ENCODE peak calls at places on chromosomes 6 and 20, in five cellular contexts. Q is foreskin fibroblast; R is ovary; O is CD4-positive, CD25-positive, alpha-beta regulatory T cell; G is dorsolateral prefrontal cortex. U is an unnamed sample.

GRCh38 chr6:121216928-121217327 is 117.4 kb downstream of the TBC1D32 start:
- DNase-seq in Q (peak), R (no peak), O (no peak), G (no peak), U (no peak)

GRCh38 chr6:2693191-2693590 is 57.5 kb downstream of the MYLK4 start:
- DNase-seq in Q (no peak), R (no peak), O (no peak), G (no peak), U (no peak)

GRCh38 chr6:145092554-145092953 is 642.8 kb downstream of the EPM2A start:
- DNase-seq in Q (no peak), R (no peak), O (no peak), G (no peak), U (no peak)

GRCh38 chr6:28142446-28142845 is 763 bp downstream of the ZKSCAN8 start:
- DNase-seq in Q (no peak), R (no peak), O (no peak), G (no peak), U (no peak)

GRCh38 chr20:58510921-58511320 is 4.3 kb downstream of the APCDD1L start:
- DNase-seq in Q (no peak), R (no peak), O (no peak), G (no peak), U (no peak)

GRCh38 chr6:148021715-148022114 is 320.9 kb upstream of the SASH1 start:
- DNase-seq in Q (no peak), R (no peak), O (no peak), G (no peak), U (no peak)

GRCh38 chr20:21511850-21512633 is 1.8 kb downstream of the NKX2-2 start:
- DNase-seq in Q (no peak), R (no peak), O (no peak), G (no peak), U (no peak)

GRCh38 chr6:33710296-33711121 is 991 bp downstream of the UQCC2 start:
- DNase-seq in Q (no peak), R (no peak), O (peak), G (no peak), U (no peak)

GRCh38 chr20:49851234-49851755 is 38.7 kb downstream of the SLC9A8 start:
- DNase-seq in Q (no peak), R (no peak), O (no peak), G (peak), U (no peak)

GRCh38 chr20:5170341-5170740 is 43.5 kb downstream of the CDS2 start:
- DNase-seq in Q (no peak), R (no peak), O (no peak), G (no peak), U (no peak)

GRCh38 chr6:43119456-43119855 is 43.3 kb downstream of the PTK7 start:
- DNase-seq in Q (no peak), R (no peak), O (no peak), G (no peak), U (no peak)

GRCh38 chr20:55471052-55472006 is 534.0 kb downstream of the CBLN4 start:
- DNase-seq in Q (no peak), R (no peak), O (no peak), G (no peak), U (no peak)

GRCh38 chr6:43204271-43205105 is 22.5 kb downstream of the CUL9 start:
- DNase-seq in Q (no peak), R (no peak), O (no peak), G (no peak), U (no peak)

GRCh38 chr20:20037960-20038359 is 14.3 kb downstream of the CRNKL1 start:
- DNase-seq in Q (no peak), R (no peak), O (no peak), G (no peak), U (no peak)

GRCh38 chr6:24052632-24053031 is 73.4 kb upstream of the NRSN1 start:
- DNase-seq in Q (no peak), R (no peak), O (no peak), G (no peak), U (no peak)

GRCh38 chr6:52610745-52611355 is 34.0 kb upstream of the TRAM2 start:
- DNase-seq in Q (peak), R (no peak), O (no peak), G (no peak), U (no peak)

GRCh38 chr20:54600634-54601033 is 125.2 kb downstream of the DOK5 start:
- DNase-seq in Q (no peak), R (no peak), O (no peak), G (no peak), U (no peak)

GRCh38 chr6:157223021-157223430 is 100.3 kb downstream of the TMEM242 start:
- DNase-seq in Q (no peak), R (peak), O (no peak), G (no peak), U (no peak)

GRCh38 chr6:79808846-79809245 is 138.5 kb downstream of the ELOVL4 start:
- DNase-seq in Q (no peak), R (no peak), O (no peak), G (no peak), U (no peak)

GRCh38 chr6:162261598-162261997 is 466.0 kb downstream of the PRKN start:
- DNase-seq in Q (no peak), R (no peak), O (no peak), G (no peak), U (no peak)

GRCh38 chr6:1611572-1612385 is 2.1 kb downstream of the FOXC1 start:
- DNase-seq in Q (no peak), R (no peak), O (peak), G (no peak), U (no peak)
- H3K4me3 ChIP-seq in Q (peak), R (peak), O (peak), G (peak), U (peak)

GRCh38 chr6:45438156-45438555 is 60.4 kb upstream of the SUPT3H start:
- DNase-seq in Q (no peak), R (no peak), O (no peak), G (no peak), U (no peak)
- H3K4me3 ChIP-seq in Q (no peak), R (no peak), O (peak), G (no peak), U (no peak)

GRCh38 chr6:152874267-152874666 is 108.6 kb downstream of the FBXO5 start:
- DNase-seq in Q (no peak), R (no peak), O (no peak), G (no peak), U (no peak)
- H3K4me3 ChIP-seq in Q (no peak), R (no peak), O (no peak), G (no peak), U (no peak)

GRCh38 chr6:21134401-21134800 is 459.1 kb upstream of the SOX4 start:
- DNase-seq in Q (no peak), R (no peak), O (no peak), G (no peak), U (no peak)
- H3K4me3 ChIP-seq in Q (no peak), R (no peak), O (no peak), G (no peak), U (no peak)

GRCh38 chr6:99522531-99522930 is 7.3 kb upstream of the USP45 start:
- DNase-seq in Q (peak), R (peak), O (no peak), G (no peak), U (no peak)
- H3K4me3 ChIP-seq in Q (no peak), R (no peak), O (no peak), G (no peak), U (no peak)

GRCh38 chr6:88168362-88168761 is 2.2 kb upstream of the CNR1 start:
- DNase-seq in Q (no peak), R (no peak), O (no peak), G (no peak), U (no peak)

GRCh38 chr6:88166493-88166900 is 350 bp upstream of the CNR1 start:
- DNase-seq in Q (no peak), R (no peak), O (peak), G (no peak), U (no peak)

GRCh38 chr6:88165877-88166492 is at the start of gene CNR1:
- DNase-seq in Q (peak), R (no peak), O (peak), G (no peak), U (no peak)

GRCh38 chr6:88166901-88167624 is 916 bp upstream of the CNR1 start:
- DNase-seq in Q (no peak), R (no peak), O (no peak), G (no peak), U (no peak)

GRCh38 chr6:88167625-88167937 is 1.4 kb upstream of the CNR1 start:
- DNase-seq in Q (no peak), R (no peak), O (no peak), G (no peak), U (no peak)
- H3K4me3 ChIP-seq in Q (no peak), R (peak), O (no peak), G (peak), U (no peak)

GRCh38 chr20:45467861-45468260 is 1.7 kb upstream of the WFDC2 start:
- DNase-seq in Q (no peak), R (no peak), O (no peak), G (peak), U (no peak)

GRCh38 chr20:45467172-45467571 is 2.4 kb upstream of the WFDC2 start:
- DNase-seq in Q (no peak), R (no peak), O (no peak), G (no peak), U (no peak)

GRCh38 chr20:45470262-45470931 is 844 bp downstream of the WFDC2 start:
- DNase-seq in Q (no peak), R (no peak), O (no peak), G (no peak), U (no peak)

GRCh38 chr20:45470939-45471338 is 1.4 kb downstream of the WFDC2 start:
- DNase-seq in Q (no peak), R (no peak), O (no peak), G (no peak), U (no peak)

DNA sequence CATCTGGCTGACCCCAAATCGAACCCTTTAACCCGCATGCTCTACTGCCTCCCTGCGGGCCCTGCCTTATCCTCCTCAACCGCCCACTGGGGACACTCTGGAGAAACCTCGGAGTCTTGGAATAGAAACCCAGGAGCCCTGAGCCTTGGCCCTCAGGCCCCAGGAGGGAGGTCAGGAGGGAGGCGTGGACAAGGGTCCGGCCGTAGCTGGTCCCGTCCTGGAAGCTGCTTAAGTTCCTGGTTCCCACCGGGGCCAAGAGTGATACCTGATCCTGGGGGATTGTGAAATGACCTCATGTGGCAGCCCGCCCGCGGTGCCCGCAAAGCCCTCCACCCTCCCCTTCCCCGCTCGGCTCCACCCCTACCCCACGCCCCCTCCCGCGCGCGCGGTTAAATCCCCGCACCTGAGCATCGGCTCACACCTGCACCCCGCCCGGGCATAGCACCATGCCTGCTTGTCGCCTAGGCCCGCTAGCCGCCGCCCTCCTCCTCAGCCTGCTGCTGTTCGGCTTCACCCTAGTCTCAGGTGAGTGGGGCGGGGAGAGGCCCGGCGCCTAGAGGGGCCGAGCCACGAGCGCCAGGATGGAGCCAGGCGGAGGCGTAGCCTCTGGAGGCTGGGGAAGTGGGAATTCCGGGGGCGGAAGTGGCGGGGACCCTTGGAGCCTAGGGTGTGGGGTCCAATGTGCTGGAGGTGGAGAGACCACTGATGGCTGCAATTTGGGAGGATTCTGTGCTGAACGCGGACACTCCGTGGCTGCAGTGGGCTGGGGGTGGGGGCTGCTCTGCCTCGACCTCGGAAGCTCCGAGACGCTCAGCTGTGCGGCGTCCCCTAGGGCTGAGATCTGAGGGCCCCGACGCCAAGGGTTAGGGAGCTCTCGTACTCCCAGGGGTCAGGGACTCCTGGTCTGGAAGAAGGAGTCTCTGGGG is at the start of gene WFDC2:
- DNase-seq in Q (no peak), R (no peak), O (no peak), G (no peak), U (no peak)
- H3K4me3 ChIP-seq in Q (peak), R (peak), O (no peak), G (peak), U (peak)